ENCODE peak calls at places on chromosomes 1 and 21, in eight cellular contexts. C, B, E, M, A, G, R and F are unnamed samples.

GRCh38 chr1:33056426-33056825 is 19.7 kb upstream of the AK2 start:
- DNase-seq in E (no peak), M (no peak), R (no peak), C (no peak), A (no peak), B (no peak), G (no peak), F (no peak)

GRCh38 chr1:26378088-26378878 is 5.7 kb upstream of the ZNF683 start:
- DNase-seq in C (no peak), B (peak), E (no peak), G (peak), R (peak), M (no peak), A (no peak), F (peak)

GRCh38 chr1:228697209-228698016 is 37.9 kb upstream of the RHOU start:
- DNase-seq in A (no peak), B (peak), G (peak), C (peak), E (peak), R (peak), M (no peak), F (no peak)

GRCh38 chr1:15210651-15211390 is 36.2 kb upstream of the FHAD1 start:
- DNase-seq in B (no peak), M (no peak), C (peak), G (no peak), A (no peak), E (no peak), R (no peak), F (no peak)

GRCh38 chr21:31248598-31248997 is 95.5 kb downstream of the TIAM1 start:
- DNase-seq in G (no peak), E (no peak), C (no peak), B (peak), A (no peak), R (no peak), M (no peak), F (no peak)

GRCh38 chr21:43266534-43266933 is 97.7 kb downstream of the CRYAA start:
- DNase-seq in G (no peak), E (no peak), A (no peak), C (no peak), M (no peak), R (no peak), B (peak), F (no peak)

GRCh38 chr1:216456682-216457081 is 33.4 kb upstream of the USH2A start:
- DNase-seq in R (no peak), M (no peak), E (no peak), A (no peak), C (no peak), B (peak), G (no peak), F (no peak)

GRCh38 chr1:228073870-228074545 is 8.5 kb upstream of the ARF1 start:
- DNase-seq in M (peak), G (no peak), R (no peak), E (no peak), A (no peak), B (peak), C (peak), F (no peak)

GRCh38 chr1:60196026-60196425 is 122.5 kb upstream of the C1orf87 start:
- DNase-seq in G (no peak), M (no peak), E (no peak), R (no peak), B (no peak), C (no peak), A (no peak), F (no peak)

GRCh38 chr1:213250041-213250440 is 199.0 kb downstream of the RPS6KC1 start:
- DNase-seq in M (no peak), E (no peak), R (no peak), G (no peak), A (no peak), C (no peak), B (no peak), F (no peak)

GRCh38 chr1:55443175-55443933 is 228.2 kb upstream of the USP24 start:
- DNase-seq in E (no peak), M (no peak), B (peak), G (peak), R (peak), C (peak), A (no peak), F (no peak)

GRCh38 chr1:114122891-114123621 is 30.6 kb downstream of the SYT6 start:
- DNase-seq in R (no peak), A (no peak), B (peak), E (no peak), M (no peak), C (no peak), G (peak), F (no peak)

GRCh38 chr1:79848316-79848715 is 841.8 kb upstream of the ADGRL4 start:
- DNase-seq in M (no peak), B (no peak), G (no peak), A (no peak), C (no peak), E (no peak), R (no peak), F (no peak)

GRCh38 chr1:98053471-98054366 is 132.9 kb upstream of the DPYD start:
- DNase-seq in C (no peak), B (peak), R (peak), M (peak), G (peak), A (peak), E (peak), F (peak)

GRCh38 chr1:98054786-98055185 is 134.0 kb upstream of the DPYD start:
- DNase-seq in R (no peak), C (no peak), M (no peak), A (no peak), G (no peak), B (no peak), E (no peak), F (no peak)

GRCh38 chr1:98055457-98055856 is 134.6 kb upstream of the DPYD start:
- DNase-seq in C (no peak), A (no peak), B (no peak), E (no peak), R (no peak), M (no peak), G (no peak), F (no peak)

GRCh38 chr1:98056781-98057180 is 135.9 kb upstream of the DPYD start:
- DNase-seq in G (no peak), C (no peak), M (no peak), A (no peak), B (no peak), E (no peak), R (no peak), F (no peak)

GRCh38 chr1:98054367-98054701 is 133.5 kb upstream of the DPYD start:
- DNase-seq in M (no peak), C (no peak), G (no peak), R (no peak), E (no peak), B (no peak), A (no peak), F (no peak)
- TF ChIP-seq CTCF in M (no peak), C (no peak), G (no peak), R (no peak), E (peak), B (no peak), A (no peak), F (peak)

GRCh38 chr21:44487831-44488230 is 32.5 kb downstream of the LRRC3 start:
- DNase-seq in C (no peak), M (no peak), E (no peak), G (peak), B (peak), A (no peak), R (no peak), F (peak)
- TF ChIP-seq CTCF in C (no peak), M (peak), E (peak), G (peak), B (peak), A (peak), R (no peak), F (peak)

GRCh38 chr1:65948609-65949229 is 156.0 kb downstream of the PDE4B start:
- DNase-seq in E (no peak), R (no peak), B (peak), M (no peak), C (no peak), G (peak), A (peak), F (no peak)
- TF ChIP-seq CTCF in E (no peak), R (no peak), B (peak), M (no peak), C (no peak), G (peak), A (no peak), F (no peak)

GRCh38 chr1:207829576-207829975 is 77.7 kb downstream of the CD46 start:
- DNase-seq in E (no peak), G (no peak), M (no peak), R (no peak), C (no peak), A (no peak), B (no peak), F (no peak)
- TF ChIP-seq CTCF in E (no peak), G (no peak), M (no peak), R (no peak), C (no peak), A (no peak), B (no peak), F (no peak)

GRCh38 chr21:45098867-45099266 is 24.5 kb downstream of the ADARB1 start:
- DNase-seq in C (no peak), B (peak), M (no peak), R (no peak), A (no peak), E (no peak), G (no peak), F (no peak)
- TF ChIP-seq CTCF in C (no peak), B (peak), M (peak), R (no peak), A (no peak), E (no peak), G (peak), F (no peak)